ENCODE peak calls at places on chromosomes 2 and 18, in six cellular contexts. S, L, C, O, K and Y are unnamed samples.

GRCh38 chr2:180000434-180000833 is 6.7 kb downstream of the CWC22 start:
- DNase-seq in S (no peak), L (no peak), C (no peak), O (no peak), K (no peak), Y (no peak)

GRCh38 chr2:165348441-165348840 is 109.2 kb downstream of the SCN2A start:
- DNase-seq in S (no peak), L (no peak), C (no peak), O (no peak), K (no peak), Y (no peak)

GRCh38 chr2:148525130-148525529 is 119.4 kb upstream of the EPC2 start:
- DNase-seq in S (no peak), L (peak), C (no peak), O (no peak), K (no peak), Y (no peak)

GRCh38 chr2:217800433-217801114 is 202.2 kb downstream of the TNS1 start:
- DNase-seq in S (no peak), L (no peak), C (peak), O (no peak), K (no peak), Y (no peak)

GRCh38 chr2:189013047-189013446 is 38.9 kb downstream of the COL3A1 start:
- DNase-seq in S (no peak), L (no peak), C (no peak), O (no peak), K (no peak), Y (no peak)

GRCh38 chr2:53770264-53770663 is 2.7 kb downstream of the CHAC2 start:
- DNase-seq in S (no peak), L (no peak), C (no peak), O (no peak), K (no peak), Y (no peak)

GRCh38 chr2:171320208-171320621 is 113.6 kb downstream of the METTL8 start:
- DNase-seq in S (no peak), L (no peak), C (no peak), O (no peak), K (no peak), Y (no peak)

GRCh38 chr2:207743514-207743913 is 26.2 kb downstream of the FZD5 start:
- DNase-seq in S (no peak), L (no peak), C (no peak), O (no peak), K (no peak), Y (no peak)

GRCh38 chr2:213125646-213126347 is 25.6 kb downstream of the IKZF2 start:
- DNase-seq in S (no peak), L (no peak), C (no peak), O (no peak), K (no peak), Y (no peak)

GRCh38 chr2:109069430-109070194 is 59.4 kb upstream of the SH3RF3 start:
- DNase-seq in S (no peak), L (peak), C (peak), O (no peak), K (peak), Y (no peak)

DNA sequence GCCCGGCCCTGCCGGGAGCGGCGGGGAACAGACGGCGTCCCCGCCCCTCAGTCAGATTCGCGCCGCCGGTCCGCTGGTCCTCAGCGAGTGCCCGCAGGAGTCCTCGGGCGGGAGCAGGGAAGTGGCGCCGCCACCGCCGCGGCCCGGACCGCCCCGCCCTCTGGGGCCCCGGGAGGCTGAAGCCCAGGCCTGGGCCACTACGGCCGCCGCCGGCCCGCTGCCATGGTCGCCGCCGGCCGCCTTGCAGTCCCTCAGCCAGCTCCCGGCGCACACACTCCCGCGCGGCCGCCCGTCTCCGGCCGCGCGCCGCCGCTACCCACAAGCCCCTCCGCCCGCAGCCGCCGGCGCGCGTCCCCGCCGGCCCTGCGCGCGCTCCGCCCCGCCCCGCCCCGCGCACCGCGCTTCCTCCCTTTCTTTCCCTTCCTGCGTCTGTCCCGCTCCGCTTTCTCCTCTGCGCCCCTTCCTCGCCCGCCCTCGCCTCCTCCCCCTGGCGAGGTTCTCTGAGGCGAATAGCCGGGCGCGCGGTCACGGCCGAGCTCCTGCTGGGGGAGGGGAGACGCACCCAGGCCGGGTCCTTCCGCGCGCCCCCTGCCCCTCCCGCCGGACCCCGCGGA is at the start of gene ROCK2:
- DNase-seq in S (peak), L (peak), C (peak), O (peak), K (peak), Y (peak)
- TF ChIP-seq POLR2A in S (peak), L (peak), C (peak), O (peak), K (no peak), Y (peak)

GRCh38 chr18:3604626-3605408 is 154.8 kb downstream of the TGIF1 start:
- DNase-seq in S (no peak), L (no peak), C (no peak), O (peak), K (peak), Y (no peak)

GRCh38 chr18:3607309-3608098 is 157.5 kb downstream of the TGIF1 start:
- DNase-seq in S (no peak), L (no peak), C (no peak), O (no peak), K (peak), Y (no peak)

GRCh38 chr18:3605562-3606443 is 155.8 kb downstream of the TGIF1 start:
- DNase-seq in S (no peak), L (no peak), C (peak), O (peak), K (peak), Y (no peak)

GRCh38 chr18:3603460-3604259 is 153.7 kb downstream of the TGIF1 start:
- DNase-seq in S (no peak), L (no peak), C (no peak), O (peak), K (peak), Y (no peak)

DNA sequence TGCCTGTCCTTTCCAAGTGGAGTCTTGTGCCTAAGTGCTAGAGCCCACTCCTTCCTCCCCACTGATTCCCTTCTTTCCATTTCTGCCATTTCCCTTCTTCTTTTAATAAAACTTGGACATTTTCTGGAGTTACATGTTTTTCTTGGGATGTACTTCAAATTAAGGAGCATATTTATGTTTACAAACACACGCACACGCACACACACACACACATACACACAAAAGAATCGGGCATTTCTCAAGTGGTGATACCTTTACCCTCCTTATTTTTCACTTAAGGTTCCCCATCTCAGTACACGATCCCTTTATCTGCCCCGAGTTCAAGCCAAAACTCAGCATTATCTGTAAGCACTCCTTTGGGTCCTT is 154.3 kb downstream of the TGIF1 start:
- DNase-seq in S (no peak), L (no peak), C (no peak), O (no peak), K (no peak), Y (no peak)
- TF ChIP-seq POLR2A in S (no peak), L (no peak), C (no peak), O (peak), K (no peak), Y (no peak)

GRCh38 chr2:181458881-181459280 is 1.7 kb downstream of the ITGA4 start:
- DNase-seq in S (no peak), L (no peak), C (no peak), O (no peak), K (no peak), Y (no peak)

GRCh38 chr2:181459646-181460045 is 2.5 kb downstream of the ITGA4 start:
- DNase-seq in S (no peak), L (no peak), C (no peak), O (no peak), K (no peak), Y (no peak)

GRCh38 chr2:181457121-181457740 is at the start of gene ITGA4:
- DNase-seq in S (peak), L (no peak), C (peak), O (peak), K (peak), Y (peak)

GRCh38 chr2:181456660-181457120 is 496 bp upstream of the ITGA4 start:
- DNase-seq in S (peak), L (no peak), C (peak), O (no peak), K (peak), Y (peak)

GRCh38 chr2:181457741-181458425 is 697 bp downstream of the ITGA4 start:
- DNase-seq in S (peak), L (no peak), C (peak), O (peak), K (peak), Y (peak)
- TF ChIP-seq POLR2A in S (no peak), L (no peak), C (no peak), O (no peak), K (no peak), Y (no peak)

DNA sequence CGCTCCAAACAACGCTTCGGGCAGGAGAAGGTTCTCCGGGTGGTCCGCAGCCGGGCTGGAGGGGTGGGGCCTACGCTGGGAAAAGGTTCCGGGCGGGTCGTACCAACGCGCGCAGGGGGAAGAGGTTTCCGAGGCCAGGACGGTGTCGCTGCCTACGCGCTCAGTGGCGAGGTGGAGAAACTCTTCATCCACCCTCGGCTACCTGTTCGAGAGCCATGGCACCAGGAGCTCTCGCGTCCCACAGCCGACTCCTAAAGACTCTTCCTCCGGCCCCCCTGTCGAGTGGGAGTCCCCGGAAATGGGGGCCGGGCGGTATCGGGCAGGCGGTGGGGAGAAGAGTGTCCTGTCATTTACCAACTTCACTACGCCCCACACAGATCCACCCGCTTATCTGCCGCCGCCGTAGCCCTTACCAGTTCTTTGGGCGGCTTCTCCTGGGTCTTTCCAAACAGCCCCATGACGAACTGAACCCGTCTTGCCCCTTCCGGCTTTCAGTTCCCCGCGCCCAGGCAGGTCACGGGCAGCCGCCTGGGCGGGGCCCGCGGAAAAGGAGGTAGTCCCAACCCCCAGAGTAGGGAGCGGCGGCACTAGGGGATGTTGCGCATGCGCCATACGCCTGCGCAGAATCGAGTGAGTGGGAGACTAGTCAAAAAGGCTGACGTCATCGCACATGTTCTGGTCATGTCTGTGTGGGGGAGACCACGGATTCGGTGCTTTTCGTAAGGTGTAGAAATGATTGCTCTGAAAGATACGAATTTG is at the start of gene CHMP3:
- DNase-seq in S (peak), L (peak), C (peak), O (peak), K (peak), Y (peak)
- TF ChIP-seq POLR2A in S (peak), L (peak), C (peak), O (peak), K (peak), Y (peak)

GRCh38 chr2:239394978-239395377 is 5.8 kb downstream of the HDAC4 start:
- DNase-seq in S (no peak), L (no peak), C (no peak), O (no peak), K (peak), Y (no peak)

GRCh38 chr2:239398536-239398935 is 2.3 kb downstream of the HDAC4 start:
- DNase-seq in S (no peak), L (no peak), C (peak), O (no peak), K (peak), Y (no peak)

GRCh38 chr2:239397856-239398470 is 2.9 kb downstream of the HDAC4 start:
- DNase-seq in S (no peak), L (no peak), C (peak), O (no peak), K (no peak), Y (no peak)

GRCh38 chr2:239395524-239395923 is 5.3 kb downstream of the HDAC4 start:
- DNase-seq in S (no peak), L (no peak), C (peak), O (no peak), K (no peak), Y (no peak)

DNA sequence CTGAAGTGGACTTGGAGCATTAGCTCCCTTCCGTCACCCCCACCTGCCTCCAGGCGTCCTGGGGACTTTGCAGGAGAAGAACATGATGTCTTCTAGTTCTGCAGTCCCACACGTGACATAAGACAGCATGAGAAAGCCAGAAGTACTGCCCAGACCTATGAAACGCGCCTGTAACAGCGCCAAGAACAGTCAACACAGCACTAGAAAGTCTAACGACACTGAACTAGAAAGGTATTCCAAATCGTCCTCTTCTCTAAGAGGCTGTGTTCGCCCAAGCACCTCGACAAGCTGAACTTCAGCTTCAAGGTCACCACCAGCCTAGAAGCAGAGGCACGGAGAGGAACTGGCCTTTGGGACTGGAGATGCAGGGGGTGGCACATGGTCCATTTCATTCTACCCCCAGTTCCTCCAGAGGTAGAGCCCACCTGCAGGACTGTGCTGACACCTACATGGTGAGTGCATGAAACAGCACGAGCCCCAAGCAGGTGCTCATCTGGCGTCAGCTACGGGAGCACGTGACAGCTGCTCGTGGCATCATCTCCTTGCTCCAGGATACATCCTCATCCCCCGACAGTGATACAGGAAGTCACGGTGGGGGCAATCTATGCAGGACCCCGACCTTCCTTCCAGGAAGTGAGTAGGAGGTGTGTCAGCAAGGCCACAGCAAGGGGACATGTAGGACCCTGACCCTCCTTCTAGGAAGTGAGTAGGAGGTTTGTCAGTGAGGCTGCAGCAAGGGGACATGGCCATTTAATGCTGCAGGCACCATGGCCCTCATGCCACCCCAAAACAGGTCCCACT is 3.7 kb downstream of the HDAC4 start:
- DNase-seq in S (peak), L (no peak), C (peak), O (no peak), K (no peak), Y (no peak)
- TF ChIP-seq POLR2A in S (no peak), L (no peak), C (no peak), O (no peak), K (no peak), Y (no peak)

DNA sequence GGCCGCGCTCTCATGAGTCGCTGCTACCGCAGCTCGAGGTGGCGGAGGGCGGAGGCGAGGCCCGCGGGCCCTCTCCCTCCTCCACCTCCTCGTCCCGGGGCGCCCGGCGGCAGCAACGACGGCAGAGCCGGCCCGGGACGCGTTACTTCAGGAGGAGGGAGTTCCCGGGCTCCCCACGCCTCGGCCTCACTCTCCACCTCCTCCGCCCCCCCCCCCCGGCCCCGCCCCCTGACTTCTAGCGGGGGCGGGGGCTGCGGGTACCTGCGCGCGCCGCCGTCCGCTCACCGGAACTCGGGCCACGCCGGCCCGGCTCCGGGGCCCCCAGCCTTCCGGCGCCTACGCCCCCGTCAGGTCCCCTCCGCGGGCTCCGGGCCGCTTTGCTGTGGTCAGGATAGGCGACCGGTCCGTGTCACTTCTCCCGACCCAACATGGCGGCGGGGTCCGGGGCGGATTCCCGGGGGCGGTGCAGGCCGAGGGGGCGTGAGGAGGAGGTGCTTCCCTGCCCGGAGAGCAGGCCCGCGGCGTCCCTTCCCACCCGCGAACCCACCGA is at the start of gene YES1:
- DNase-seq in S (peak), L (no peak), C (peak), O (peak), K (peak), Y (peak)
- TF ChIP-seq POLR2A in S (peak), L (no peak), C (peak), O (peak), K (no peak), Y (peak)

DNA sequence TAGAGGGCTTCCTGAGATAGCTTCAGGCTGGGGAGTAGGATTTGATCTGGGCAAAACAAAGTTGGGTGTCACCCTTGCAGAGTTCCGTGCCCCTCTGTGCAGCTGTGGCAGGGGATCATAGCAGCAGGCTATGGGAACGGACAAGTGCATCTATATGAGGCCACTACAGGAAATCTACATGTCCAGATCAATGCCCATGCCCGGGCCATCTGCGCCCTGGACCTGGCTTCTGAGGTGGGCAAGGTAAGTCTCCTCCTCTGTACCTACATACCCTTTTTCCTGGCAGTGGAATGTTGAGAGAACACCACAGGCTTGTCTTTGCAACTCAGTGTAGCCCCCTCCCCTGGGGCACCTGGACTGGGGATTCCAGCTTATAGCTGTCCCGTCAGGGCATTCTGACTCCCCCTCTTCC is 3.5 kb downstream of the WDR54 start:
- DNase-seq in S (no peak), L (no peak), C (no peak), O (no peak), K (peak), Y (no peak)
- TF ChIP-seq POLR2A in S (no peak), L (no peak), C (no peak), O (no peak), K (no peak), Y (no peak)

DNA sequence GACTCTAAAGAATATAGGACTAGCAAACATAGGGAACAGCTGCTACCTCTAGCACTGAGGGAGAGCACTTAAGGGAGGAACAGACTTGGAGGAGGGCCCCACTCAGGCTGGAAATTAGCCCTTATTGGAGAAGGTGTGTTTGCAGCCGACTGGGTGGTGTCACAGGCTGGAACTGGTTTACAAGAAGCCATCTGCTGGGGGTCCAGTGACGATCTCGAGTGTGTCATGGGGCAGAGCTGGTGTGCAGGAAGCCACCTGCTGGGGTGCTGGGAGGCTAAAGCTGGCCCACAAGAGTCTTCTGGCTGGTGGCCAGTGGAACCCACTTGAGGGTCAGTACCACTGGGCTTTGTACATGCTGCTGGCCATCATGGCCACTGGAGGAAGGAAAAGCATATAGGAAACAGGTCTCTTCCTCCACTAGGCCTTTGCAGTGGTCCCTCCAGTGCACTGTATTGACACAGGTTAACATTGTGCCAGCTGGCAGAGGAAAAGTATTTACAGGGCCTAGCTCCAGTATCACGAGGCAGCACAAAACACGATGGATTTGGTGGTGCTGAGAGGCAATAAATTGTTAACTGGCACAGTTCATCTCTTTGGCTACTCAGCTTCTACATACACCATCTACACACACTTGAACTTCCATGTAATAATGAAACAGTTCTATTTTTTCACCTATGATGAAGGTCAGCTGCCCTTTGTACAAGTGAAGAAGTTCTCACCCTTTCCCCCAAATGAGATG is 43.6 kb downstream of the MAP3K20 start:
- DNase-seq in S (no peak), L (no peak), C (no peak), O (no peak), K (no peak), Y (no peak)
- TF ChIP-seq POLR2A in S (no peak), L (no peak), C (no peak), O (no peak), K (no peak), Y (no peak)